ENCODE peak calls at places on chromosomes 16 and 17, in ten cellular contexts. N, V, D, J, O, W, Y, M, P and G are unnamed samples.

GRCh38 chr17:74680941-74681340 is 31.8 kb downstream of the CD300LF start:
- DNase-seq in D (no peak), Y (no peak), M (no peak), N (no peak), V (no peak), J (no peak), P (no peak), W (no peak), O (no peak), G (no peak)

GRCh38 chr17:2050246-2050866 is 4.5 kb upstream of the HIC1 start:
- DNase-seq in P (peak; percentile 69), J (peak; percentile 86), Y (peak; percentile 89), D (peak; percentile 75), O (peak; percentile 46), W (peak; percentile 66), V (peak; percentile 74), M (no peak), N (no peak), G (peak; percentile 63)

GRCh38 chr17:75932852-75933251 is 8.0 kb downstream of the FBF1 start:
- DNase-seq in Y (no peak), M (no peak), P (no peak), J (no peak), D (no peak), V (no peak), N (no peak), W (no peak), O (no peak), G (no peak)

GRCh38 chr17:27550974-27551505 is 79.9 kb upstream of the LGALS9 start:
- DNase-seq in J (no peak), P (no peak), Y (no peak), D (no peak), N (no peak), M (no peak), O (no peak), W (no peak), V (peak; percentile 74), G (no peak)

GRCh38 chr16:64679976-64680375 is 441.9 kb downstream of the CDH11 start:
- DNase-seq in D (no peak), P (no peak), M (no peak), O (no peak), N (no peak), V (no peak), Y (no peak), W (no peak), J (no peak), G (no peak)

GRCh38 chr16:10629592-10629963 is 49.2 kb upstream of the EMP2 start:
- DNase-seq in D (no peak), V (no peak), P (no peak), M (no peak), J (no peak), N (no peak), Y (peak; percentile 79), W (peak; percentile 37), O (no peak), G (peak; percentile 26)

GRCh38 chr16:65783709-65784474 is 582.6 kb upstream of the CDH5 start:
- DNase-seq in O (no peak), N (no peak), W (no peak), D (no peak), M (no peak), V (no peak), P (no peak), J (no peak), Y (no peak), G (no peak)

GRCh38 chr17:82871056-82871775 is 31.4 kb upstream of the ZNF750 start:
- DNase-seq in D (no peak), Y (peak; percentile 88), W (no peak), O (no peak), V (no peak), J (no peak), N (no peak), M (no peak), P (no peak), G (no peak)

GRCh38 chr17:33990943-33991706 is 264.0 kb upstream of the CCL2 start:
- DNase-seq in J (no peak), N (no peak), M (no peak), V (no peak), D (no peak), P (no peak), Y (no peak), W (no peak), O (no peak), G (no peak)

GRCh38 chr17:27533068-27533397 is 76.8 kb downstream of the KSR1 start:
- DNase-seq in P (no peak), J (no peak), D (no peak), Y (no peak), V (no peak), O (no peak), M (no peak), N (no peak), W (no peak), G (no peak)

GRCh38 chr16:10577305-10578202 is 2.8 kb downstream of the EMP2 start:
- DNase-seq in J (peak; percentile 53), N (no peak), V (peak; percentile 40), D (no peak), W (peak; percentile 47), M (no peak), Y (peak; percentile 74), P (no peak), O (no peak), G (no peak)

GRCh38 chr16:48067388-48067787 is 88.4 kb downstream of the ABCC12 start:
- DNase-seq in J (no peak), Y (no peak), P (no peak), W (no peak), M (no peak), V (no peak), D (no peak), O (no peak), N (no peak), G (no peak)

GRCh38 chr17:1649844-1650409 is at the start of gene RILP:
- DNase-seq in O (peak; percentile 24), V (peak; percentile 96), J (peak; percentile 95), W (peak; percentile 91), P (no peak), M (no peak), N (no peak), D (no peak), Y (peak; percentile 83), G (peak; percentile 73)

GRCh38 chr17:8868529-8868951 is 1.1 kb upstream of the PIK3R6 start:
- DNase-seq in J (no peak), P (no peak), M (no peak), D (no peak), Y (no peak), O (no peak), N (no peak), V (no peak), W (no peak), G (no peak)

GRCh38 chr17:35747540-35748017 is 5.5 kb downstream of the GAS2L2 start:
- DNase-seq in M (peak; percentile 47), W (peak; percentile 76), D (peak; percentile 72), O (peak; percentile 75), V (peak; percentile 89), Y (peak; percentile 94), J (peak; percentile 93), P (peak; percentile 63), N (peak; percentile 55), G (peak; percentile 84)

GRCh38 chr17:59837362-59838195 is 55.2 kb downstream of the TUBD1 start:
- DNase-seq in Y (peak; percentile 59), D (peak; percentile 39), J (peak; percentile 86), V (peak; percentile 89), P (peak; percentile 65), M (no peak), O (peak; percentile 99), N (peak; percentile 99), W (peak; percentile 86), G (peak; percentile 91)

GRCh38 chr16:52498640-52499039 is 48.3 kb downstream of the TOX3 start:
- DNase-seq in Y (peak; percentile 13), M (no peak), V (no peak), N (no peak), P (no peak), W (peak; percentile 68), J (no peak), D (no peak), O (no peak), G (no peak)

GRCh38 chr17:49549311-49549605 is 26.4 kb upstream of the NXPH3 start:
- DNase-seq in W (no peak), J (no peak), O (no peak), D (no peak), V (no peak), P (no peak), N (no peak), M (no peak), Y (peak; percentile 28), G (no peak)

GRCh38 chr16:20851601-20852000 is 45.3 kb downstream of the REXO5 start:
- DNase-seq in W (peak; percentile 41), Y (no peak), V (peak; percentile 54), D (no peak), J (peak; percentile 94), N (peak; percentile 86), P (no peak), O (peak; percentile 47), M (no peak), G (peak; percentile 86)